ENCODE peak calls at places on chromosomes 16 and 17, in ten cellular contexts. I is fibroblast of lung; F is ovary; Q is colonic mucosa; C is CD8-positive, alpha-beta memory T cell; X is A549; G is uterus; W is cardiac muscle cell; E is stomach; U is tibial artery. R is an unnamed sample. For H3K4me1, the result is how much of the 10 kb centered on the place peaks cover.

GRCh38 chr17:33234930-33235685 is 58.0 kb downstream of the ASIC2 start:
- DNase-seq in C (no peak), U (peak), X (peak), I (peak), E (peak), F (peak), Q (peak), W (no peak), G (peak), R (peak)

GRCh38 chr16:65817066-65817465 is 549.4 kb upstream of the CDH5 start:
- DNase-seq in X (no peak), U (no peak), E (no peak), Q (no peak), G (no peak), F (no peak), I (no peak), C (no peak), W (no peak), R (no peak)

GRCh38 chr16:4900036-4900435 is 36.9 kb downstream of the PPL start:
- DNase-seq in Q (no peak), W (no peak), X (no peak), C (no peak), F (no peak), G (no peak), U (no peak), E (no peak), I (no peak), R (no peak)

GRCh38 chr16:16071631-16072244 is 122.3 kb downstream of the ABCC1 start:
- DNase-seq in G (peak), W (peak), Q (no peak), F (peak), I (peak), E (peak), X (no peak), U (no peak), C (no peak), R (no peak)

GRCh38 chr17:59761385-59762021 is 54.0 kb downstream of the VMP1 start:
- DNase-seq in F (no peak), I (peak), E (no peak), X (peak), G (no peak), W (peak), Q (no peak), C (no peak), U (no peak), R (no peak)

GRCh38 chr17:65592131-65592965 is 30.9 kb upstream of the AXIN2 start:
- DNase-seq in U (no peak), C (no peak), X (no peak), W (no peak), G (no peak), F (no peak), E (no peak), Q (no peak), I (no peak), R (no peak)

GRCh38 chr16:23378921-23379320 is 74.1 kb downstream of the COG7 start:
- DNase-seq in X (no peak), I (no peak), W (no peak), E (no peak), F (no peak), Q (no peak), C (no peak), G (no peak), U (no peak), R (no peak)

GRCh38 chr17:19294443-19294842 is 57.3 kb downstream of the EPN2 start:
- DNase-seq in E (no peak), W (no peak), X (no peak), Q (no peak), U (no peak), I (no peak), C (no peak), F (no peak), G (no peak), R (no peak)

GRCh38 chr17:74199306-74200092 is 4.0 kb upstream of the RPL38 start:
- DNase-seq in C (peak), G (no peak), X (peak), I (peak), U (peak), Q (peak), E (peak), W (peak), F (no peak), R (peak)

GRCh38 chr17:7218166-7218565 is 1.5 kb downstream of the DLG4 start:
- DNase-seq in I (no peak), F (peak), U (no peak), W (peak), C (no peak), G (no peak), X (no peak), E (no peak), Q (no peak), R (no peak)

GRCh38 chr16:64412578-64413280 is 709.1 kb downstream of the CDH11 start:
- DNase-seq in I (peak), G (no peak), F (no peak), X (no peak), W (no peak), Q (no peak), E (no peak), C (no peak), U (no peak), R (no peak)

GRCh38 chr16:19688396-19689024 is 29.5 kb downstream of the KNOP1 start:
- DNase-seq in U (no peak), F (no peak), W (no peak), I (no peak), E (no peak), X (no peak), G (no peak), C (no peak), Q (no peak), R (no peak)

GRCh38 chr16:69761983-69762842 is at the start of gene WWP2:
- DNase-seq in C (peak), U (peak), F (peak), E (peak), Q (peak), I (peak), G (peak), W (peak), X (peak), R (no peak)

GRCh38 chr17:39922006-39922405 is 3.6 kb upstream of the GSDMB start:
- DNase-seq in Q (no peak), F (no peak), E (no peak), C (no peak), X (no peak), I (no peak), W (no peak), U (no peak), G (no peak), R (no peak)

GRCh38 chr17:40430272-40431230 is 12.7 kb upstream of the IGFBP4 start:
- DNase-seq in F (no peak), Q (peak), U (no peak), E (peak), W (no peak), G (no peak), I (no peak), X (no peak), C (no peak), R (no peak)

GRCh38 chr16:68331879-68332410 is 21.1 kb downstream of the PRMT7 start:
- DNase-seq in W (no peak), Q (no peak), F (no peak), C (no peak), G (no peak), I (peak), U (no peak), E (no peak), X (no peak), R (no peak)

GRCh38 chr17:14372905-14373559 is 72.2 kb downstream of the HS3ST3B1 start:
- DNase-seq in I (no peak), C (no peak), X (no peak), G (no peak), Q (no peak), W (peak), E (no peak), U (no peak), F (no peak), R (no peak)

GRCh38 chr16:50025544-50025931 is 513 bp downstream of the CNEP1R1 start:
- DNase-seq in U (no peak), I (no peak), G (no peak), W (peak), C (peak), E (no peak), F (peak), X (no peak), Q (peak), R (no peak)

GRCh38 chr16:5461141-5461540 is 363.5 kb upstream of the EEF2KMT start:
- DNase-seq in X (no peak), Q (no peak), G (no peak), W (no peak), U (no peak), E (no peak), I (no peak), C (no peak), F (no peak), R (no peak)

GRCh38 chr17:29046440-29046839 is 3.5 kb downstream of the PIPOX start:
- DNase-seq in E (no peak), G (no peak), W (no peak), F (no peak), C (no peak), I (no peak), X (no peak), Q (no peak), U (no peak), R (no peak)

GRCh38 chr17:63476494-63476856 is 386 bp upstream of the ACE start:
- DNase-seq in F (no peak), E (no peak), W (peak), X (no peak), G (no peak), I (no peak), U (no peak), C (no peak), Q (peak), R (no peak)

GRCh38 chr16:69567031-69567680 is 1.4 kb downstream of the NFAT5 start:
- DNase-seq in Q (no peak), C (no peak), I (no peak), F (no peak), U (peak), G (peak), X (no peak), W (peak), E (no peak), R (no peak)

GRCh38 chr16:88778541-88779065 is 6.4 kb downstream of the PIEZO1 start:
- DNase-seq in W (no peak), E (no peak), F (no peak), I (no peak), C (no peak), U (no peak), G (no peak), X (no peak), Q (no peak), R (no peak)

GRCh38 chr16:9302102-9302501 is 210.7 kb downstream of the HAPSTR1 start:
- DNase-seq in F (no peak), I (no peak), U (no peak), G (no peak), W (no peak), X (no peak), Q (peak), E (no peak), C (no peak), R (no peak)

GRCh38 chr17:77281024-77281903 is 140.5 kb downstream of the SEC14L1 start:
- DNase-seq in E (peak), F (peak), X (peak), C (peak), I (peak), U (no peak), W (peak), Q (peak), G (no peak), R (no peak)

GRCh38 chr16:88970539-88971065 is 6.4 kb downstream of the CBFA2T3 start:
- DNase-seq in Q (no peak), W (peak), C (no peak), X (no peak), G (no peak), U (no peak), I (no peak), E (no peak), F (no peak), R (no peak)

GRCh38 chr16:86355538-86355937 is 154.8 kb upstream of the FOXF1 start:
- DNase-seq in X (no peak), E (no peak), F (no peak), U (no peak), W (no peak), I (peak), Q (no peak), G (no peak), C (no peak), R (no peak)

GRCh38 chr17:6712058-6712853 is 913 bp downstream of the SLC13A5 start:
- DNase-seq in G (no peak), U (no peak), E (no peak), C (no peak), I (no peak), Q (no peak), W (peak), F (peak), X (peak), R (peak)

GRCh38 chr16:78925071-78925714 is 675.3 kb downstream of the MAF start:
- DNase-seq in C (peak), E (peak), F (no peak), W (peak), I (no peak), G (no peak), X (peak), Q (peak), U (no peak), R (no peak)

GRCh38 chr16:78499399-78499798 is 399.9 kb downstream of the WWOX start:
- DNase-seq in G (no peak), Q (no peak), E (no peak), F (no peak), I (no peak), W (no peak), U (no peak), C (no peak), X (no peak), R (no peak)

GRCh38 chr17:83105512-83105911 is 26.1 kb downstream of the METRNL start:
- DNase-seq in E (no peak), Q (no peak), X (no peak), W (no peak), I (no peak), C (no peak), G (no peak), U (no peak), F (no peak), R (no peak)

GRCh38 chr17:55177914-55178217 is 86.9 kb upstream of the HLF start:
- DNase-seq in X (no peak), U (no peak), G (no peak), E (no peak), Q (no peak), C (no peak), F (no peak), I (no peak), W (no peak), R (no peak)

GRCh38 chr16:66617010-66617434 is 12.5 kb downstream of the CMTM3 start:
- DNase-seq in U (no peak), W (no peak), C (no peak), X (no peak), E (no peak), I (no peak), Q (no peak), G (no peak), F (no peak), R (no peak)

GRCh38 chr16:81806696-81807095 is 27.6 kb downstream of the PLCG2 start:
- DNase-seq in E (no peak), G (no peak), I (no peak), X (no peak), W (no peak), F (no peak), C (peak), U (no peak), Q (no peak), R (no peak)

GRCh38 chr17:74815067-74815466 is 38.9 kb upstream of the NAT9 start:
- DNase-seq in F (no peak), Q (no peak), G (no peak), X (no peak), W (no peak), I (no peak), C (no peak), U (no peak), E (no peak), R (no peak)

GRCh38 chr17:18006495-18007239 is 32.3 kb downstream of the ATPAF2 start:
- DNase-seq in W (no peak), Q (no peak), I (no peak), E (no peak), C (no peak), X (no peak), U (no peak), G (no peak), F (no peak), R (no peak)

GRCh38 chr17:37489197-37490001 is at the start of gene DUSP14:
- DNase-seq in W (peak), X (peak), I (peak), E (peak), G (peak), F (peak), U (peak), C (peak), Q (peak), R (peak)

GRCh38 chr17:57914274-57915147 is 40.7 kb downstream of the CUEDC1 start:
- DNase-seq in U (no peak), C (no peak), X (no peak), I (no peak), E (no peak), W (no peak), G (no peak), Q (no peak), F (no peak), R (no peak)
- H3K4me1 ChIP-seq in U (under half), C (under half), X (half or more), I (under half), E (half or more), W (under half), G (under half), Q (under half), F (under half), R (under half)

GRCh38 chr16:54505479-54506247 is 219.1 kb upstream of the IRX3 start:
- DNase-seq in Q (no peak), C (no peak), W (no peak), I (peak), X (no peak), G (no peak), E (no peak), U (no peak), F (peak), R (peak)

GRCh38 chr16:54507091-54507490 is 220.5 kb upstream of the IRX3 start:
- DNase-seq in Q (no peak), F (no peak), E (no peak), X (no peak), U (no peak), G (no peak), I (no peak), C (no peak), W (no peak), R (no peak)

GRCh38 chr16:54509406-54509931 is 222.9 kb upstream of the IRX3 start:
- DNase-seq in I (no peak), Q (no peak), G (no peak), F (no peak), E (no peak), X (no peak), U (no peak), C (no peak), W (no peak), R (no peak)

GRCh38 chr16:54504372-54504771 is 217.8 kb upstream of the IRX3 start:
- DNase-seq in U (peak), F (no peak), I (no peak), W (peak), C (no peak), Q (peak), G (peak), E (no peak), X (no peak), R (no peak)

DNA sequence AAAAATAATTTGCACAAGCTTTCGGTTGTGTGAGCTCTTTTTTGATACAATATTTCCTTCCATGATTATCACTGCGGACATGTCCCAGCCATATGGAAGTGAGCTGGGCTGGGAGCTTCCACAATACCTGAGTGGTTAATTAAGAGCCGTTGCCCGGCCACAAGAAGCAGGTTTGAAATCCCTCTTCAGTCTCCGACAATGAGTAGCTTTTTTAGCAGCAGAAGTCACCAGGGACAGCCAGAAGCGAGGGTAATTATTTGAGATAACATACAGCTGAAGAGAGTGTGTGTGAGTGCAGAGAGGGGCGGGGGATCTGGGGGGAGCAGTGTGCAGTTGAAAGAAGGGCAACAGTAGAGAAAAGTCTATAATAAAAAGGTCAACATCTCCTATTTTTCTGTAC is 220.1 kb upstream of the IRX3 start:
- DNase-seq in C (no peak), I (no peak), E (no peak), X (no peak), F (no peak), W (peak), G (no peak), Q (no peak), U (no peak), R (no peak)
- H3K4me3 ChIP-seq in C (no peak), I (no peak), E (no peak), X (no peak), F (no peak), W (no peak), G (no peak), Q (no peak), U (no peak), R (no peak)

DNA sequence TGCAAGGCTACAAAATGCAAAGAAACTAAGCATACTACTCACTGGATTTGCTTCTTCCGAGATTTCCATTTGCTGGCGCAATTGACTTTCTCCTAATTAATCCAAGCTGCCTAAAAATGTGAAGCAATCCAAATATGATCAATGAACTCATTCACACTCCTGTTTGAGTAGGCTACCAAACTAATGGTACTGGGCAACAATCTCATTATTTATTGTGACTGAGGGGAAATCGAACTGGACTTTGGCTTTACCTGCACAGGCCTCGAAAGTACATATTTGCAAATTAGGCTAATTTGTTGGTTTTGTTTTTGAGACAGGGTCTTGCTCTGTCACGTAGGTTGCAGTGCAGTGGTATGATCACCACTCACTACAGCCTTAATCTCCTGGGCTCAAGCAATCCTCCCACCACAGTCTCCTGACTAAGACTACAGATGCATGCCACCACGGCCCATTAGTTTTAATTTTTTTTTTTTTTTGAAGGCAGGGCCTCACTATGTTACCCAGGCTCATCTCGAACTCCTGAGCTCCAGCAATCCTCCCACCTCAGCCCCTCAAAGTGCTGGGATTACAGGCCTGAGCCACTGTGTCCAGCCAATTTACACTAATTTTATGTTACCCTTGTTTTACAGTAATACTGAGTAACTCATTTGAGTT is 2.6 kb downstream of the ERI2 start:
- DNase-seq in E (no peak), Q (no peak), U (no peak), X (no peak), I (no peak), C (no peak), G (no peak), W (no peak), F (no peak), R (no peak)
- H3K27ac ChIP-seq in E (peak), Q (no peak), U (no peak), X (no peak), I (no peak), C (no peak), G (no peak), W (no peak), F (no peak), R (no peak)

GRCh38 chr17:50657627-50658026 is 22.9 kb downstream of the ABCC3 start:
- DNase-seq in I (no peak), U (no peak), G (no peak), C (no peak), W (no peak), X (no peak), Q (peak), F (no peak), E (no peak), R (no peak)
- H3K4me1 ChIP-seq in I (under half), U (under half), G (under half), C (under half), W (under half), X (half or more), Q (under half), F (under half), E (under half), R (under half)